ENCODE peak calls at places on chromosomes 12 and 14, in seven cellular contexts. One of them, this sample, is unnamed.

GRCh38 chr12:52521581-52522266 is 1.5 kb upstream of the KRT5 start:
- DNase-seq in H1: no peak
- DNase-seq in HCT116: no peak
- DNase-seq in SK-N-SH: no peak
- DNase-seq in HepG2: no peak
- DNase-seq in GM12878: no peak
- DNase-seq in K562: no peak
- DNase-seq in this sample: no peak

GRCh38 chr12:120687570-120688289 is 781 bp downstream of the MLEC start:
- DNase-seq in H1: no peak
- DNase-seq in HCT116: no peak
- DNase-seq in SK-N-SH: no peak
- DNase-seq in HepG2: no peak
- DNase-seq in GM12878: no peak
- DNase-seq in K562: peak; percentile 37
- DNase-seq in this sample: no peak

GRCh38 chr12:48811454-48812090 is 6.7 kb upstream of the CACNB3 start:
- DNase-seq in H1: no peak
- DNase-seq in HCT116: no peak
- DNase-seq in SK-N-SH: no peak
- DNase-seq in HepG2: no peak
- DNase-seq in GM12878: no peak
- DNase-seq in K562: no peak
- DNase-seq in this sample: no peak

GRCh38 chr14:45057349-45057748 is 26.6 kb upstream of the PRPF39 start:
- DNase-seq in H1: no peak
- DNase-seq in HCT116: no peak
- DNase-seq in SK-N-SH: no peak
- DNase-seq in HepG2: no peak
- DNase-seq in GM12878: no peak
- DNase-seq in K562: no peak
- DNase-seq in this sample: no peak

GRCh38 chr12:130254476-130255276 is 83.0 kb upstream of the PIWIL1 start:
- DNase-seq in H1: no peak
- DNase-seq in HCT116: no peak
- DNase-seq in SK-N-SH: no peak
- DNase-seq in HepG2: no peak
- DNase-seq in GM12878: no peak
- DNase-seq in K562: no peak
- DNase-seq in this sample: no peak

GRCh38 chr14:69079188-69079742 is 73.7 kb downstream of the DCAF5 start:
- DNase-seq in H1: no peak
- DNase-seq in HCT116: no peak
- DNase-seq in SK-N-SH: no peak
- DNase-seq in HepG2: no peak
- DNase-seq in GM12878: no peak
- DNase-seq in K562: no peak
- DNase-seq in this sample: no peak

GRCh38 chr14:99138999-99139865 is 132.8 kb downstream of the BCL11B start:
- DNase-seq in H1: no peak
- DNase-seq in HCT116: no peak
- DNase-seq in SK-N-SH: no peak
- DNase-seq in HepG2: no peak
- DNase-seq in GM12878: no peak
- DNase-seq in K562: no peak
- DNase-seq in this sample: no peak

GRCh38 chr12:110179291-110179690 is 55.1 kb downstream of the IFT81 start:
- DNase-seq in H1: no peak
- DNase-seq in HCT116: no peak
- DNase-seq in SK-N-SH: no peak
- DNase-seq in HepG2: no peak
- DNase-seq in GM12878: no peak
- DNase-seq in K562: no peak
- DNase-seq in this sample: no peak

GRCh38 chr12:84661732-84662326 is 250.8 kb downstream of the SLC6A15 start:
- DNase-seq in H1: no peak
- DNase-seq in HCT116: no peak
- DNase-seq in SK-N-SH: no peak
- DNase-seq in HepG2: no peak
- DNase-seq in GM12878: no peak
- DNase-seq in K562: no peak
- DNase-seq in this sample: no peak

GRCh38 chr12:13258717-13259119 is 62.2 kb downstream of the EMP1 start:
- DNase-seq in H1: no peak
- DNase-seq in HCT116: no peak
- DNase-seq in SK-N-SH: no peak
- DNase-seq in HepG2: no peak
- DNase-seq in GM12878: no peak
- DNase-seq in K562: no peak
- DNase-seq in this sample: no peak

GRCh38 chr14:57493467-57494181 is at the start of gene CCDC198:
- DNase-seq in H1: no peak
- DNase-seq in HCT116: no peak
- DNase-seq in SK-N-SH: no peak
- DNase-seq in HepG2: peak; percentile 62
- DNase-seq in GM12878: peak; percentile 65
- DNase-seq in K562: no peak
- DNase-seq in this sample: no peak

GRCh38 chr12:106217706-106218105 is 30.1 kb downstream of the CKAP4 start:
- DNase-seq in H1: no peak
- DNase-seq in HCT116: no peak
- DNase-seq in SK-N-SH: no peak
- DNase-seq in HepG2: no peak
- DNase-seq in GM12878: no peak
- DNase-seq in K562: no peak
- DNase-seq in this sample: no peak

DNA sequence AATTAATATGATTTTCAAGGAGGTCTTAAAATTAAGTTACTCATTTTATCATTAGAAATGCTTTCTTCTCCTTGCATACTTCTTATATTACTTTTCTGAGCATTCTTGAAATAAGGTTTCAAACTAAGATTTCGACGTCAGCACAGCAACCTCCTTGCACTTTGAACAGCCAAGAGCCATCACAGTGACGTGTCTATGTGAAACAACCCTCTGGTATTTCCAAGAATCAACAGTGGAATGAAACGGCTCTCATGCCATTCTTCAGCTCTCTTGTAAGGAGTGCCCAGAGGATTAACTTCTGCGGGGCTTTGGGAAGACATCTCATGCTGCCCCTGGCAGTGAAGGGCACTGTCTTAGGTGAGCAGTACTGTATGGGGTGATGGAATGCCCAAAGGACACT is 109.2 kb downstream of the EFCAB11 start:
- DNase-seq in H1: no peak
- DNase-seq in HCT116: no peak
- DNase-seq in SK-N-SH: no peak
- DNase-seq in HepG2: no peak
- DNase-seq in GM12878: no peak
- DNase-seq in K562: no peak
- DNase-seq in this sample: no peak
- TF ChIP-seq JUND in H1: no peak
- TF ChIP-seq JUND in HCT116: no peak
- TF ChIP-seq JUND in SK-N-SH: no peak
- TF ChIP-seq JUND in HepG2: no peak
- TF ChIP-seq JUND in GM12878: no peak
- TF ChIP-seq JUND in K562: no peak
- TF ChIP-seq JUND in this sample: no peak

DNA sequence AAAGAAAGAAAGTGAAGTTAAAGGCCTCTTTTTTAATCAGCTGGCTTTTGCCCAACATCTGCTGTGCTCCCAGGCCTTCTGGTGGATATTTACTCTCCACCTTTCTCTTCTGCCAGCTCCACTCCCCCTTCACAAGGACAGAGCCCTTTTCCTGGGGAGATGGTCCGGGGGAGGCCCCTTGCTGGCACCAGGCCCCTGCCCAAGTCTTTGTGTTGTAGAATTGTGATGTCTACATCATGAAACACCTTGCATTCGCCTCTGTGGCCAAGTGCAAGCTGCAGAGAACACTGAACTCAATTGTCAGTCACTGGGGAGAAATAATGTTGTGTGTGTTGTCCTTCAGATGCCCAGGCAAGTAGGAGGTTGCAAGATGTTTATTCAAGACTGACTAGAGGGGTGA is 150.3 kb downstream of the DPF3 start:
- DNase-seq in H1: no peak
- DNase-seq in HCT116: no peak
- DNase-seq in SK-N-SH: no peak
- DNase-seq in HepG2: no peak
- DNase-seq in GM12878: no peak
- DNase-seq in K562: no peak
- DNase-seq in this sample: no peak
- TF ChIP-seq JUND in H1: no peak
- TF ChIP-seq JUND in HCT116: no peak
- TF ChIP-seq JUND in SK-N-SH: no peak
- TF ChIP-seq JUND in HepG2: no peak
- TF ChIP-seq JUND in GM12878: no peak
- TF ChIP-seq JUND in K562: no peak
- TF ChIP-seq JUND in this sample: no peak

GRCh38 chr12:109053382-109054123 is 1.2 kb downstream of the USP30 start:
- DNase-seq in H1: no peak
- DNase-seq in HCT116: no peak
- DNase-seq in SK-N-SH: no peak
- DNase-seq in HepG2: peak; percentile 49
- DNase-seq in GM12878: peak; percentile 28
- DNase-seq in K562: peak; percentile 35
- DNase-seq in this sample: no peak
- TF ChIP-seq JUND in H1: no peak
- TF ChIP-seq JUND in HCT116: no peak
- TF ChIP-seq JUND in SK-N-SH: no peak
- TF ChIP-seq JUND in HepG2: no peak
- TF ChIP-seq JUND in GM12878: no peak
- TF ChIP-seq JUND in K562: no peak
- TF ChIP-seq JUND in this sample: no peak

GRCh38 chr14:101583709-101584048 is 22.4 kb downstream of the DIO3 start:
- DNase-seq in H1: no peak
- DNase-seq in HCT116: no peak
- DNase-seq in SK-N-SH: no peak
- DNase-seq in HepG2: no peak
- DNase-seq in GM12878: no peak
- DNase-seq in K562: no peak
- DNase-seq in this sample: no peak

GRCh38 chr14:101581806-101582205 is 20.5 kb downstream of the DIO3 start:
- DNase-seq in H1: no peak
- DNase-seq in HCT116: no peak
- DNase-seq in SK-N-SH: no peak
- DNase-seq in HepG2: no peak
- DNase-seq in GM12878: no peak
- DNase-seq in K562: no peak
- DNase-seq in this sample: no peak

GRCh38 chr14:101584049-101584859 is 23.0 kb downstream of the DIO3 start:
- DNase-seq in H1: no peak
- DNase-seq in HCT116: no peak
- DNase-seq in SK-N-SH: peak; percentile 94
- DNase-seq in HepG2: no peak
- DNase-seq in GM12878: no peak
- DNase-seq in K562: peak; percentile 81
- DNase-seq in this sample: no peak

GRCh38 chr14:101583006-101583708 is 21.9 kb downstream of the DIO3 start:
- DNase-seq in H1: no peak
- DNase-seq in HCT116: no peak
- DNase-seq in SK-N-SH: no peak
- DNase-seq in HepG2: no peak
- DNase-seq in GM12878: no peak
- DNase-seq in K562: no peak
- DNase-seq in this sample: no peak

DNA sequence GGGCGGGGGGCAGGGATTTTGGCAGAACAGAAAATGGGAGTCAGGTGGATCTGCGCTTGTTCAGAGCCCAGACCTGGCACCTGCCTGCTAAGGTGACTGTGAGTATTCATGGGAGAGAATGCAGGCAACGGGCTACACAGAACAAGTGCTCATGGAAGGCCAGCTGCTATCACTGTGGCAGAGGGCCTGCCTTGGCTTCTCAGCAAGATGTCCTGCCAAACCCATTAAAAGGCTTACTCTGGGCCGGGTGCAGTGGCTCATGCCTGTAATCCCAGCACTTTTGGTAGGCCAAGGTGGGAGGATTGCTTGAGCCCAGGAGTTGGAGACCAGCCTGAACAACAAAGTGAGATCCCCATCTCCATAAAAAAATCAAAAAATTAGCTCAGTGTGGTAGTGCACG is 21.0 kb downstream of the DIO3 start:
- DNase-seq in H1: no peak
- DNase-seq in HCT116: no peak
- DNase-seq in SK-N-SH: no peak
- DNase-seq in HepG2: no peak
- DNase-seq in GM12878: no peak
- DNase-seq in K562: no peak
- DNase-seq in this sample: no peak
- TF ChIP-seq JUND in H1: no peak
- TF ChIP-seq JUND in HCT116: no peak
- TF ChIP-seq JUND in SK-N-SH: no peak
- TF ChIP-seq JUND in HepG2: no peak
- TF ChIP-seq JUND in GM12878: no peak
- TF ChIP-seq JUND in K562: no peak
- TF ChIP-seq JUND in this sample: no peak